ENCODE peak calls at places on chromosome 10, in seven cellular contexts. U is stimulated activated CD4-positive, alpha-beta T cell treated with anti-CD3 and anti-CD28 coated beads, TNF-alpha, amount 100 ng/mL, for 1 hour; C is activated T-cell treated with anti-CD3 and anti-CD28 coated beads for 1 hour; S is mucosa of descending colon; W is mucosa of gallbladder; I is CD4-positive, CD25-positive, alpha-beta regulatory T cell; V is CD4-positive, alpha-beta T cell. Q is an unnamed sample.
A peak's percentile ranks its signal among the peaks of the same experiment; 100 is the strongest.

GRCh38 chr10:132411561-132412253 is 14.7 kb downstream of the PWWP2B start:
- DNase-seq in U (no peak), C (no peak), S (no peak), W (no peak), I (no peak), V (no peak), Q (no peak)

GRCh38 chr10:78889536-78890063 is 179.2 kb upstream of the ZMIZ1 start:
- DNase-seq in U (no peak), C (no peak), S (no peak), W (peak; percentile 6), I (no peak), V (no peak), Q (no peak)

GRCh38 chr10:57785068-57785467 is 482.6 kb downstream of the IPMK start:
- DNase-seq in U (no peak), C (no peak), S (no peak), W (no peak), I (no peak), V (no peak), Q (no peak)

GRCh38 chr10:73944356-73945100 is 33.6 kb downstream of the PLAU start:
- DNase-seq in U (no peak), C (no peak), S (no peak), W (no peak), I (no peak), V (no peak), Q (no peak)

GRCh38 chr10:118472415-118472814 is 123.0 kb downstream of the PRLHR start:
- DNase-seq in U (no peak), C (no peak), S (no peak), W (no peak), I (no peak), V (no peak), Q (no peak)

GRCh38 chr10:27685686-27686085 is 59.9 kb downstream of the MKX start:
- DNase-seq in U (no peak), C (no peak), S (no peak), W (no peak), I (no peak), V (no peak), Q (no peak)

GRCh38 chr10:12279281-12279680 is 70.1 kb upstream of the CAMK1D start:
- DNase-seq in U (no peak), C (no peak), S (no peak), W (no peak), I (no peak), V (no peak), Q (no peak)

GRCh38 chr10:85535926-85536325 is 830.7 kb downstream of the GRID1 start:
- DNase-seq in U (no peak), C (no peak), S (no peak), W (no peak), I (no peak), V (no peak), Q (no peak)

GRCh38 chr10:13721486-13721885 is 134.7 kb downstream of the PRPF18 start:
- DNase-seq in U (no peak), C (no peak), S (no peak), W (no peak), I (no peak), V (no peak), Q (no peak)

GRCh38 chr10:102729090-102730026 is 14.4 kb upstream of the WBP1L start:
- DNase-seq in U (no peak), C (peak; percentile 45), S (peak; percentile 88), W (peak; percentile 87), I (peak; percentile 26), V (peak; percentile 30), Q (peak; percentile 94)

GRCh38 chr10:70587045-70587658 is 15.4 kb downstream of the PRF1 start:
- DNase-seq in U (no peak), C (no peak), S (no peak), W (no peak), I (no peak), V (no peak), Q (no peak)

GRCh38 chr10:113381906-113382562 is 170.8 kb upstream of the HABP2 start:
- DNase-seq in U (no peak), C (peak; percentile 17), S (peak; percentile 22), W (no peak), I (peak; percentile 30), V (no peak), Q (no peak)

GRCh38 chr10:118980135-118980865 is 49.2 kb upstream of the NANOS1 start:
- DNase-seq in U (no peak), C (no peak), S (no peak), W (no peak), I (no peak), V (no peak), Q (no peak)

GRCh38 chr10:73886085-73886529 is 11.8 kb upstream of the CAMK2G start:
- DNase-seq in U (peak; percentile 47), C (peak; percentile 57), S (peak; percentile 74), W (peak; percentile 74), I (peak; percentile 73), V (peak; percentile 51), Q (peak; percentile 87)

GRCh38 chr10:34249634-34250033 is 565.5 kb downstream of the PARD3 start:
- DNase-seq in U (no peak), C (no peak), S (no peak), W (no peak), I (no peak), V (no peak), Q (no peak)

GRCh38 chr10:28810062-28810870 is 132.9 kb downstream of the BAMBI start:
- DNase-seq in U (no peak), C (no peak), S (no peak), W (no peak), I (no peak), V (no peak), Q (no peak)

GRCh38 chr10:77587424-77587806 is 50.2 kb downstream of the KCNMA1 start:
- DNase-seq in U (no peak), C (no peak), S (no peak), W (no peak), I (no peak), V (no peak), Q (no peak)

GRCh38 chr10:14356921-14357320 is 26.2 kb upstream of the FRMD4A start:
- DNase-seq in U (no peak), C (no peak), S (no peak), W (no peak), I (no peak), V (no peak), Q (no peak)

GRCh38 chr10:30028452-30029045 is 30.8 kb downstream of the JCAD start:
- DNase-seq in U (no peak), C (no peak), S (no peak), W (no peak), I (no peak), V (no peak), Q (no peak)

GRCh38 chr10:42958142-42958868 is 118.6 kb upstream of the RET start:
- DNase-seq in U (no peak), C (no peak), S (no peak), W (peak; percentile 6), I (no peak), V (no peak), Q (peak; percentile 21)

GRCh38 chr10:120505056-120505455 is 48.0 kb downstream of the PLPP4 start:
- DNase-seq in U (no peak), C (no peak), S (no peak), W (no peak), I (no peak), V (no peak), Q (no peak)

GRCh38 chr10:110850099-110850498 is 21.6 kb upstream of the PDCD4 start:
- DNase-seq in U (no peak), C (no peak), S (no peak), W (no peak), I (no peak), V (no peak), Q (no peak)

GRCh38 chr10:133438711-133439273 is 14.4 kb upstream of the SPRN start:
- DNase-seq in U (no peak), C (no peak), S (no peak), W (peak; percentile 7), I (peak; percentile 9), V (no peak), Q (peak; percentile 26)

GRCh38 chr10:111076191-111076681 is 593 bp upstream of the ADRA2A start:
- DNase-seq in U (no peak), C (no peak), S (peak; percentile 81), W (peak; percentile 72), I (peak; percentile 18), V (peak; percentile 21), Q (no peak)

GRCh38 chr10:87847550-87847949 is 15.8 kb downstream of the KLLN start:
- DNase-seq in U (no peak), C (no peak), S (no peak), W (no peak), I (no peak), V (no peak), Q (no peak)

GRCh38 chr10:5862360-5862929 is 27.2 kb downstream of the ANKRD16 start:
- DNase-seq in U (no peak), C (no peak), S (no peak), W (no peak), I (no peak), V (no peak), Q (no peak)

GRCh38 chr10:14588084-14588937 is 186.4 kb downstream of the FAM107B start:
- DNase-seq in U (no peak), C (no peak), S (no peak), W (peak; percentile 56), I (peak; percentile 60), V (no peak), Q (no peak)

GRCh38 chr10:89076120-89076519 is 85.5 kb downstream of the FAS start:
- DNase-seq in U (no peak), C (no peak), S (no peak), W (no peak), I (no peak), V (no peak), Q (no peak)

GRCh38 chr10:58632211-58632610 is 119.5 kb downstream of the BICC1 start:
- DNase-seq in U (no peak), C (no peak), S (no peak), W (no peak), I (no peak), V (no peak), Q (no peak)

GRCh38 chr10:5663692-5664427 is 2.5 kb downstream of the ASB13 start:
- DNase-seq in U (no peak), C (no peak), S (no peak), W (no peak), I (no peak), V (no peak), Q (no peak)

Q was measured in right atrium auricular region.